ENCODE peak calls at places on chromosome 16, in four cellular contexts. Y, X, C and R are unnamed samples. For H3K9me3, the result is how much of the 10 kb centered on the place peaks cover.

GRCh38 chr16:2328428-2328827 is 12.1 kb downstream of the ABCA3 start:
- DNase-seq in Y (no peak), X (no peak), C (no peak), R (no peak)

GRCh38 chr16:75074920-75075687 is 41.5 kb downstream of the LDHD start:
- DNase-seq in Y (peak), X (no peak), C (no peak), R (peak)

GRCh38 chr16:57892041-57892440 is 78.9 kb downstream of the CNGB1 start:
- DNase-seq in Y (no peak), X (peak), C (no peak), R (no peak)

GRCh38 chr16:11576427-11577289 is 10.1 kb downstream of the LITAF start:
- DNase-seq in Y (no peak), X (no peak), C (no peak), R (no peak)

GRCh38 chr16:65105173-65105572 is 16.7 kb downstream of the CDH11 start:
- DNase-seq in Y (no peak), X (peak), C (no peak), R (no peak)

GRCh38 chr16:71883193-71883848 is 661 bp downstream of the ZNF821 start:
- DNase-seq in Y (peak), X (no peak), C (no peak), R (peak)

GRCh38 chr16:48862087-48862532 is 252.1 kb upstream of the N4BP1 start:
- DNase-seq in Y (no peak), X (peak), C (no peak), R (no peak)

GRCh38 chr16:6571044-6571443 is 761.6 kb upstream of the RBFOX1 start:
- DNase-seq in Y (no peak), X (no peak), C (no peak), R (no peak)

GRCh38 chr16:16021988-16022682 is 72.7 kb downstream of the ABCC1 start:
- DNase-seq in Y (no peak), X (peak), C (no peak), R (no peak)

GRCh38 chr16:52068447-52069074 is 478.4 kb downstream of the TOX3 start:
- DNase-seq in Y (no peak), X (peak), C (no peak), R (no peak)

GRCh38 chr16:79661578-79661977 is 61.0 kb upstream of the MAF start:
- DNase-seq in Y (no peak), X (no peak), C (no peak), R (no peak)

GRCh38 chr16:85162478-85163277 is 50.4 kb upstream of the CIBAR2 start:
- DNase-seq in Y (no peak), X (peak), C (no peak), R (no peak)

GRCh38 chr16:53892155-53892554 is 188.2 kb downstream of the FTO start:
- DNase-seq in Y (peak), X (peak), C (peak), R (no peak)

GRCh38 chr16:30934827-30935557 is 11.6 kb downstream of the FBXL19 start:
- DNase-seq in Y (no peak), X (peak), C (no peak), R (no peak)

GRCh38 chr16:83068686-83069085 is 441.9 kb downstream of the CDH13 start:
- DNase-seq in Y (no peak), X (peak), C (no peak), R (no peak)

GRCh38 chr16:49592507-49593422 is 219.2 kb downstream of the C16orf78 start:
- DNase-seq in Y (peak), X (peak), C (no peak), R (no peak)

GRCh38 chr16:10441726-10442125 is 55.9 kb downstream of the ATF7IP2 start:
- DNase-seq in Y (no peak), X (no peak), C (no peak), R (no peak)
- H3K9me3 ChIP-seq in Y (under half), X (under half), C (under half), R (under half)

DNA sequence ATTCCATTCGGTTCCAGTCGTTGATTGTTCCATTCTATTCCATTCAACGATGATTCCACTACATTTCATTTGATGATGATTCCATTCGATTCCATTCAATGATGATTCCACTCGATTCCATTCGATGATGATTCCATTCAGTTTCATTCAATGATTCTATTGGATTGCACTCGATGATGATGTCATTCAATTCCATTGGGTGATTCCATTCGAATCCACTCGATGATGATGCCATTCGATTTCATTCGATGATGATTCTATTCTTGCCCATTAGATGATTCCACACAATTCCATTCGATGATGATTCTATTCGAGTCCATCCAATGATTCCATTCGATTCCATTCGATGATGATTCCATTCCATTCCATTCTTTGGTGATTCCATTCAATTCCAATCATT is 1283.7 kb downstream of the TP53TG3F start:
- DNase-seq in Y (no peak), X (no peak), C (no peak), R (no peak)
- H3K9me3 ChIP-seq in Y (under half), X (under half), C (under half), R (under half)

DNA sequence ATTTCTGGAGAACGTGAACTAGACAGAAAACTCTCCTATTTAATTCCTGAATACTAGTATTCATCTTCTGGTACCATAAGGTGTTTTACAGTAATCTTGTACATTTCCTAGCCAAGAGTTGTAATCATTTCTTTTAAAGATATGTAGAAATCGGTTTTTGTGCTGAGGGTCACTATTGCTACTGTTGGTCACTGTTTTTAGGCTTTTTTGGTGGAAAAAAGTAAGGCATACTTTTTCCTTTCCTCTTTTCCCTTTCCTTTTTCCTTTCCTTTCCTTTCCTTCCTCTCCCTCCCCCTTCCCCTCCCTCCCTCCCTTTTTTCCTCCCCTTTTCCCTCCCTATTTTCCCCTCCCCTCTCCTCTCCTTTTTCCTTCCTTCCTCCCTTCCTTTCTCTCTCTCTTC is 706.4 kb upstream of the GOT2 start:
- DNase-seq in Y (no peak), X (no peak), C (no peak), R (no peak)
- H3K9me3 ChIP-seq in Y (under half), X (under half), C (under half), R (under half)

DNA sequence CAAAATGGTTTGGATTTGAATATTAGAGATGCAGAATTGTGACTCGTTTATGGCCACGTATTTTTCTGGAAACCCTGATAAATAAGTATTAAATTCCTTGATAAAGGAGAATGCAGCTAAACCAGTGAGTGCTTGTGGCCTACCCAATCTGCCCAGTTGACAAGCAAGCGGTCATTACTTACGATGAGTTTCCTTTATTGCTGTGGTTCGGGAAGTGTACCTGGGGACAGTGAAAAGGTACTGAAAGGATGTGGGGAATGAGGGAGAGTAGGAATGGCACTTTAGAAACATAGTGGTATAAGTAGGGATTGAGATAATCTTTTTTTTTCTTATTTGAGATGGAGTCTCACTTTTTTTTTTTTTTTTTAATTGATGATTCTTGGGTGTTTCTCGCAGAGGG is 33.8 kb downstream of the RBBP6 start:
- DNase-seq in Y (no peak), X (no peak), C (no peak), R (no peak)
- H3K9me3 ChIP-seq in Y (under half), X (under half), C (under half), R (under half)

GRCh38 chr16:10410469-10410868 is 24.6 kb downstream of the ATF7IP2 start:
- DNase-seq in Y (no peak), X (no peak), C (no peak), R (no peak)
- H3K9me3 ChIP-seq in Y (under half), X (under half), C (under half), R (under half)

DNA sequence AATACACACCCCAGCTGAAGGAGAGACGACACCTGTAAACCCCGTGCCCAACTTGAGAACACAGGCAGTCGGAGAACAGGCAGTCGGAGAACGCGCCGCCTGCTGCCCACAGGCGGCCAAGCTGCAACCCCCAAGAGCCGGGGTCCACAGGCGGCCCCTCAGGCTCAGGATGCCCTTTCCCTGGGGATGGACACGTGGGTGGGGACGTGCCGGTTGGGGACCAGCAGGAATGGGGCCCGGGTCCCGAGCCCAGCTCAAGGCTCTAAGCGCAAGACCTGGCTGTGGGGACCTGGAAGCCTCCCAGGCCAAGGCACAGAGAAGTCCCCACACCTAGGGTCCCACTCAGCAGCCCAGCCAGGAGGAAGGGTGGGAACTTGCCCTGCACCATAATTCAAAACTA is 79.5 kb upstream of the GNG13 start:
- DNase-seq in Y (no peak), X (no peak), C (no peak), R (no peak)
- H3K9me3 ChIP-seq in Y (under half), X (under half), C (under half), R (under half)

DNA sequence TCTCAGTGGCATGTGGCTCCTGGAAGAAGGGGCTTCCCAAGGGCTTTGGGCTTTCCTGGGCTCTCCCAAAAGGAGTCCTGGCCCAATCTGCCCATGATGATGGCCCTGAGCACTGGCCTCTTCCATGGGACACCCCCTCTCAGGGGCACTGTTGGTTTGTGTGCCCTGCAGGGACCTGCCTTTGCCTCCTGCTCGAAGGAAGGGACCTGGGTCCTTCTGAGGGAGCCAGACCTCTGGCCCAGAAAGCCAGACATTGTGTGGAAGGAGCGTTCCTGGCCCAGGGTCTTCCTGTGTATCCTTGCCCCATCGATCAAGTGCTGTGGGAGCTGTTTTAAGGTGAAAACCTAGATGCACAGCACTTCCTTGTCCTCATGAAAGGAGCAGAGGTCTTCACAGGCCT is 1689.3 kb downstream of the TP53TG3F start:
- DNase-seq in Y (no peak), X (no peak), C (no peak), R (no peak)
- H3K9me3 ChIP-seq in Y (under half), X (under half), C (under half), R (under half)

GRCh38 chr16:59848314-59848713 is 1114.2 kb upstream of the GOT2 start:
- DNase-seq in Y (no peak), X (peak), C (peak), R (no peak)
- H3K9me3 ChIP-seq in Y (under half), X (under half), C (under half), R (under half)

GRCh38 chr16:87324411-87325275 is 7.5 kb upstream of the C16orf95 start:
- DNase-seq in Y (peak), X (peak), C (no peak), R (peak)
- H3K9me3 ChIP-seq in Y (under half), X (under half), C (under half), R (under half)